ENCODE peak calls at places on chromosomes 12 and 14, in four cellular contexts. I, P, A and F are unnamed samples.
A peak's percentile ranks its signal among the peaks of the same experiment; 100 is the strongest.

GRCh38 chr14:89078021-89078676 is 253.7 kb downstream of the TTC8 start:
- DNase-seq in I (no peak), P (no peak), A (no peak), F (no peak)

GRCh38 chr14:51167587-51168219 is 72.3 kb upstream of the TMX1 start:
- DNase-seq in I (peak; percentile 25), P (no peak), A (no peak), F (no peak)

GRCh38 chr14:73364559-73364958 is 93.8 kb downstream of the NUMB start:
- DNase-seq in I (no peak), P (no peak), A (no peak), F (no peak)

GRCh38 chr14:94965551-94966339 is 191.6 kb downstream of the DICER1 start:
- DNase-seq in I (no peak), P (no peak), A (no peak), F (no peak)

GRCh38 chr14:83975435-83976222 is 1554.3 kb upstream of the FLRT2 start:
- DNase-seq in I (peak; percentile 79), P (no peak), A (no peak), F (no peak)

GRCh38 chr12:46110220-46110700 is 119.9 kb upstream of the SCAF11 start:
- DNase-seq in I (no peak), P (no peak), A (no peak), F (no peak)

GRCh38 chr12:132610051-132610759 is at the start of gene LRCOL1:
- DNase-seq in I (no peak), P (no peak), A (no peak), F (no peak)

GRCh38 chr14:89618309-89618708 is 201.3 kb upstream of the FOXN3 start:
- DNase-seq in I (no peak), P (no peak), A (no peak), F (no peak)

GRCh38 chr12:851913-852312 is 97.6 kb downstream of the RAD52 start:
- DNase-seq in I (peak; percentile 27), P (no peak), A (no peak), F (no peak)

GRCh38 chr14:80959448-80960006 is 4.1 kb downstream of the TSHR start:
- DNase-seq in I (no peak), P (no peak), A (no peak), F (peak; percentile 67)

GRCh38 chr14:80455031-80455430 is 243.7 kb upstream of the DIO2 start:
- DNase-seq in I (no peak), P (no peak), A (no peak), F (no peak)

GRCh38 chr12:64560395-64561301 is 49.6 kb upstream of the RASSF3 start:
- DNase-seq in I (peak; percentile 96), P (no peak), A (no peak), F (no peak)